ENCODE peak calls at places on chromosomes 5 and 9, in nine cellular contexts. B, Z, Y, S, A, C, M, V and R are unnamed samples.

GRCh38 chr9:92392690-92393089 is 11.7 kb downstream of the OGN start:
- DNase-seq in B (no peak), Z (no peak), Y (no peak), S (no peak), A (peak), C (peak), M (peak), V (no peak), R (no peak)

GRCh38 chr5:80988419-80988925 is 28.3 kb downstream of the RASGRF2 start:
- DNase-seq in B (no peak), Z (no peak), Y (no peak), S (no peak), A (no peak), C (peak), M (no peak), V (no peak), R (no peak)

GRCh38 chr9:86410281-86410680 is 56.1 kb upstream of the TUT7 start:
- DNase-seq in B (no peak), Z (no peak), Y (no peak), S (no peak), A (peak), C (no peak), M (no peak), V (no peak), R (no peak)

GRCh38 chr5:42940853-42941252 is 99.3 kb downstream of the ANXA2R start:
- DNase-seq in B (no peak), Z (no peak), Y (no peak), S (no peak), A (no peak), C (no peak), M (no peak), V (no peak), R (no peak)

GRCh38 chr9:133375116-133375723 is 640 bp downstream of the SURF4 start:
- DNase-seq in B (no peak), Z (no peak), Y (peak), S (peak), A (peak), C (peak), M (peak), V (peak), R (peak)

GRCh38 chr9:32589083-32589713 is 16.2 kb upstream of the NDUFB6 start:
- DNase-seq in B (no peak), Z (no peak), Y (no peak), S (peak), A (peak), C (peak), M (peak), V (peak), R (no peak)

GRCh38 chr5:17670353-17670752 is 36.1 kb downstream of the TAF11L14 start:
- DNase-seq in B (no peak), Z (no peak), Y (no peak), S (no peak), A (no peak), C (no peak), M (no peak), V (no peak), R (no peak)

GRCh38 chr5:72070519-72070918 is 36.8 kb upstream of the MAP1B start:
- DNase-seq in B (no peak), Z (no peak), Y (no peak), S (no peak), A (no peak), C (no peak), M (no peak), V (no peak), R (no peak)

GRCh38 chr5:118722165-118723020 is 266.0 kb downstream of the DTWD2 start:
- DNase-seq in B (no peak), Z (no peak), Y (no peak), S (no peak), A (no peak), C (no peak), M (no peak), V (no peak), R (no peak)

GRCh38 chr9:78592866-78593265 is 295.9 kb downstream of the PSAT1 start:
- DNase-seq in B (no peak), Z (no peak), Y (no peak), S (no peak), A (peak), C (peak), M (peak), V (no peak), R (no peak)

GRCh38 chr9:35664531-35665470 is at the start of gene ARHGEF39:
- DNase-seq in B (peak), Z (peak), Y (peak), S (peak), A (peak), C (peak), M (peak), V (peak), R (peak)

GRCh38 chr9:114687034-114687433 is 5.0 kb upstream of the TEX48 start:
- DNase-seq in B (no peak), Z (no peak), Y (no peak), S (no peak), A (peak), C (peak), M (peak), V (no peak), R (no peak)

GRCh38 chr9:13915591-13916301 is 398.2 kb downstream of the NFIB start:
- DNase-seq in B (no peak), Z (no peak), Y (no peak), S (no peak), A (peak), C (no peak), M (no peak), V (no peak), R (no peak)

GRCh38 chr9:75967556-75967955 is 77.1 kb downstream of the PCSK5 start:
- DNase-seq in B (no peak), Z (no peak), Y (no peak), S (no peak), A (no peak), C (peak), M (no peak), V (no peak), R (no peak)

GRCh38 chr5:9394221-9394620 is 151.7 kb downstream of the SEMA5A start:
- DNase-seq in B (no peak), Z (no peak), Y (no peak), S (no peak), A (no peak), C (no peak), M (no peak), V (no peak), R (no peak)

GRCh38 chr9:95981741-95982390 is 106.4 kb downstream of the ERCC6L2 start:
- DNase-seq in B (no peak), Z (no peak), Y (no peak), S (peak), A (no peak), C (no peak), M (no peak), V (peak), R (peak)